ENCODE peak calls at places on chromosomes 3 and 15, in five cellular contexts. Y is A549, F is neural progenitor cell, A is GM23248, B is H9. I is an unnamed sample.

GRCh38 chr3:185162634-185163033 is 9.8 kb upstream of the C3orf70 start:
- DNase-seq in Y (no peak), F (no peak), A (no peak), B (no peak), I (no peak)

GRCh38 chr3:149120051-149120972 is 9.1 kb upstream of the HPS3 start:
- DNase-seq in Y (peak; percentile 73), F (peak; percentile 71), A (peak; percentile 78), B (no peak), I (peak; percentile 55)

GRCh38 chr3:67450153-67450552 is 204.3 kb downstream of the SUCLG2 start:
- DNase-seq in Y (no peak), F (no peak), A (no peak), B (no peak), I (no peak)

GRCh38 chr3:48034000-48034516 is 17.8 kb upstream of the MAP4 start:
- DNase-seq in Y (no peak), F (no peak), A (peak; percentile 82), B (no peak), I (peak; percentile 57)

GRCh38 chr3:174329321-174329720 is 529.8 kb upstream of the NAALADL2 start:
- DNase-seq in Y (no peak), F (no peak), A (peak; percentile 86), B (no peak), I (peak; percentile 87)

GRCh38 chr3:185737740-185738680 is 86.8 kb downstream of the IGF2BP2 start:
- DNase-seq in Y (no peak), F (no peak), A (no peak), B (no peak), I (no peak)

GRCh38 chr15:65980824-65981456 is 111.6 kb downstream of the RAB11A start:
- DNase-seq in Y (peak; percentile 95), F (peak; percentile 82), A (peak; percentile 81), B (peak; percentile 87), I (peak; percentile 79)

GRCh38 chr15:51076898-51077564 is 17.7 kb downstream of the TNFAIP8L3 start:
- DNase-seq in Y (no peak), F (no peak), A (no peak), B (peak; percentile 86), I (peak; percentile 74)

GRCh38 chr3:12194669-12195161 is 36.0 kb upstream of the TIMP4 start:
- DNase-seq in Y (peak; percentile 73), F (no peak), A (peak; percentile 58), B (peak; percentile 37), I (peak; percentile 24)

GRCh38 chr15:95296626-95297025 is 1033.9 kb upstream of the NR2F2 start:
- DNase-seq in Y (no peak), F (no peak), A (no peak), B (no peak), I (no peak)

GRCh38 chr3:147218976-147219375 is 187.4 kb downstream of the ZIC4 start:
- DNase-seq in Y (no peak), F (peak; percentile 16), A (no peak), B (no peak), I (no peak)

GRCh38 chr3:189720746-189721426 is 89.7 kb downstream of the TP63 start:
- DNase-seq in Y (no peak), F (no peak), A (no peak), B (no peak), I (no peak)

GRCh38 chr3:128011140-128011539 is 41.1 kb upstream of the SEC61A1 start:
- DNase-seq in Y (peak; percentile 33), F (peak; percentile 85), A (peak; percentile 18), B (peak; percentile 93), I (peak; percentile 29)

GRCh38 chr3:65672876-65673815 is 365.6 kb downstream of the MAGI1 start:
- DNase-seq in Y (peak; percentile 9), F (peak; percentile 83), A (peak; percentile 70), B (peak; percentile 50), I (peak; percentile 25)

GRCh38 chr3:159881208-159881607 is 107.4 kb upstream of the IL12A start:
- DNase-seq in Y (no peak), F (no peak), A (no peak), B (no peak), I (no peak)

GRCh38 chr3:63976166-63976861 is 47.0 kb downstream of the PSMD6 start:
- DNase-seq in Y (no peak), F (no peak), A (peak; percentile 96), B (no peak), I (peak; percentile 94)

GRCh38 chr3:120681506-120682038 is 467 bp downstream of the HGD start:
- DNase-seq in Y (no peak), F (no peak), A (no peak), B (no peak), I (no peak)
- H3K4me1 ChIP-seq in Y (peaks cover 59% of the 10 kb centered on the region), F (peaks cover 37% of the 10 kb centered on the region), A (peaks cover 18% of the 10 kb centered on the region), B (peaks cover 3% of the 10 kb centered on the region), I (peaks cover 7% of the 10 kb centered on the region)

DNA sequence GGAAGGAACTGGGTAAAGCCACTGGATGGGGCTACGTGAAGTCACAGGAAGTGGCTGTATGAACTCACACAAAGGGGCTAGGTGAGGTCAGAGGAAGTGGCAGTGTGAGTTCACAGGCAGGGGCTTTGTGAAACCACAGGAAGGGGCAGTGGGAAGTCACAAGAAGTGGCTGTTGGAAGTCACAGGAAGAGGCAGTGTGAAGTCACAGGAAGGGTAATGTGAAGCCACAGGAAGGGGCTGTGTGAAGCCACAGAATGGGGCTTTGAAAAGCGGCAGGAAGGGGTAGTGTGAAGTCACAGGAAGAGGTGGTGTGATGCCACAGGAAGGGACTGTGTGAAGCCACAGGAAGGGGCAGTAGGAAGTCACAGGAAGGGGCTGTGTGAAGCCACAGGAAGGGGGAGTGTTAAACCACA is 34.6 kb downstream of the GASK1A start:
- DNase-seq in Y (no peak), F (no peak), A (no peak), B (no peak), I (no peak)
- H3K9me3 ChIP-seq in Y (no peaks in the 10 kb centered on the region), F (no peaks in the 10 kb centered on the region), A (no peaks in the 10 kb centered on the region), B (no peaks in the 10 kb centered on the region), I (no peaks in the 10 kb centered on the region)

GRCh38 chr3:107431048-107431297 is 53.7 kb downstream of the CCDC54 start:
- DNase-seq in Y (no peak), F (no peak), A (no peak), B (no peak), I (no peak)

GRCh38 chr3:107431298-107432012 is 54.2 kb downstream of the CCDC54 start:
- DNase-seq in Y (peak; percentile 73), F (peak; percentile 82), A (peak; percentile 80), B (peak; percentile 84), I (peak; percentile 70)

GRCh38 chr3:107432013-107432515 is 54.8 kb downstream of the CCDC54 start:
- DNase-seq in Y (no peak), F (peak; percentile 29), A (peak; percentile 63), B (peak; percentile 25), I (peak; percentile 31)

GRCh38 chr3:107430214-107431047 is 53.2 kb downstream of the CCDC54 start:
- DNase-seq in Y (no peak), F (peak; percentile 16), A (peak; percentile 59), B (peak; percentile 41), I (peak; percentile 36)

GRCh38 chr3:107432646-107433045 is 55.4 kb downstream of the CCDC54 start:
- DNase-seq in Y (no peak), F (no peak), A (peak; percentile 11), B (no peak), I (no peak)
- H3K4me2 ChIP-seq in Y (peak overlapping the region; percentile 88), F (peak overlapping the region; percentile 84), A (peak overlapping the region; percentile 99), B (no peak overlapping the region), I (no peak overlapping the region)

DNA sequence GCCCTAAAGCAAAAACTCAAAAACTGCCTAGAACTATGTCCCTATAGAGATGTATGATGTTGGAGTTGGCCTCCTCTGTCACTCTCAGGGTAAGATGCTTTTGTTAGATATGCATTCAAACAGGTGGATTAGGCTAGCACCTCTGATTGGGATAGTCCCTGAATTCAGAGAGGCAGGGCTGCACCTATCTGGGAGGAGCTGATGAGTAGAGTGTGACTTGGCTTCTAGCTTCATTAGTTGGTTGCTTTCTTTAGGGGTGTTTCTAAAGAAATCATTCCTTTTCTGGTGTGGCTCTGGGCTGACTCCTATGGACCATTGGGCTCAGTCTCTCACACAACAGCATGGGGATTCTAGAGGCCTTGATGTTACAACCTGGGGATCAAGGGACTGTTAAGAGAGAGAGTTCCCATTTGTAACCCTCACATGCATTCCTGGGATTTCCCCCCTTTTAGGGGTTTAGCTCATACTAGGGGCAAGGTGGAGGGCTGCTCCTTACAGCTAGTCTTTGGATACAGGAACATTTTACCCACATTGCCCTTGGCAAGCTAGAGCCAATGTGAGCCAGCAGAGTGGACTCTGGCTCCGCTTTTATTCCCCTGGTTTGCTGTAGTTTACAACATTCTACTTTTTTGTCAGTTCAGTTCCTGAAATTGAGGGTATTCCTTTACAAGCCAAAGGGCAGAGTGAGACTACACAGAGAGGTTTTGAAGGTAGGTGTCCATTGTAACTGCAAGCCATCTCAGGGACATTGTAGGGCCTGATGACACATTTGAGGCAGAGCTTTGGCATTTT is 7.5 kb downstream of the ZNF592 start:
- DNase-seq in Y (no peak), F (no peak), A (no peak), B (no peak), I (no peak)
- H3K4me1 ChIP-seq in Y (peaks cover 59% of the 10 kb centered on the region), F (peaks cover 11% of the 10 kb centered on the region), A (peaks cover 12% of the 10 kb centered on the region), B (no peaks in the 10 kb centered on the region), I (peaks cover 4% of the 10 kb centered on the region)

GRCh38 chr3:31652296-31652695 is 119.6 kb downstream of the STT3B start:
- DNase-seq in Y (no peak), F (no peak), A (no peak), B (no peak), I (no peak)
- H3K9me3 ChIP-seq in Y (peaks cover 79% of the 10 kb centered on the region), F (peaks cover 28% of the 10 kb centered on the region), A (peaks cover 3% of the 10 kb centered on the region), B (peaks cover 6% of the 10 kb centered on the region), I (no peaks in the 10 kb centered on the region)

GRCh38 chr15:45635191-45635638 is 386 bp downstream of the SQOR start:
- DNase-seq in Y (peak; percentile 36), F (peak; percentile 55), A (peak; percentile 53), B (peak; percentile 53), I (no peak)

GRCh38 chr15:45628136-45628535 is 6.7 kb upstream of the SQOR start:
- DNase-seq in Y (no peak), F (no peak), A (no peak), B (no peak), I (no peak)

GRCh38 chr15:45634442-45635190 is at the start of gene SQOR:
- DNase-seq in Y (peak; percentile 61), F (peak; percentile 72), A (peak; percentile 79), B (peak; percentile 68), I (peak; percentile 47)

GRCh38 chr15:45631831-45632230 is 3.0 kb upstream of the SQOR start:
- DNase-seq in Y (no peak), F (no peak), A (peak; percentile 69), B (no peak), I (no peak)

DNA sequence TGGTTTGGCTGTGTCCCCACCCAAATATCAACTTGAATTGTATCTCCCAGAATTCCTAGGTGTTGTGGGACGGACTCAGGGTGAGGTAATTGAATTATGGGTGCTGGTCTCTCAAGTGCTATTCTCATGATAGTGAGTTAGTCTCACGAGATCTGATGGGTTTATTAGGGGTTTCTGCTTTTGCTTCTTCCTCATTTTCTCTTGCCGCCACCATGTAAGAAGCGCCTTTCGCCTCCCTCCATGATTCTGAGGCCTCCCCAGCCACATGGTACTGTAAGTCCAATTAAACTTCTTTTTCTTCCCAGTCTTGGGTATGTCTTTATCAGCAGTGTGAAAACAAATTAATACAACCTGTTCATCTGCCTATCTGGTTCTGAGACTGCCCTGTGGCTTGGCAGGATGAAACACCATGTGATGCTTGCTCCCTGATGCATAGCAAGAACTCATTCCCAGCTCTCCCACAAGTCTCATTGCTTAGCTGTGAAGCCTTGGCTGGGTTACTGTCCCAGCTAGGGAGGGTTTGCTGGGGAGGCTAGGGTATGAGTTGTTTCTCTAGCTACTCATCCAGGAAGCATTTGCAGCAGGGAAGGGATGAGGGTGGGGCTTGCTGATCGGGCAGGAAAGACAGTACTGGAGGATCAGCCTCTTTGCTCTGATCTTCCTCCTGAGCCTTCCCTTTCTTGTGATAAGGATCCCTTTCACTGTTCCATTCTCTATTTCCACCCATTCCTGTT is 3.7 kb upstream of the SQOR start:
- DNase-seq in Y (no peak), F (no peak), A (peak; percentile 96), B (no peak), I (peak; percentile 66)
- H3K4me2 ChIP-seq in Y (peak overlapping the region; percentile 63), F (no peak overlapping the region), A (peak overlapping the region; percentile 89), B (no peak overlapping the region), I (peak overlapping the region; percentile 80)

I was measured in fibroblast of lung.